ENCODE peak calls at places on chromosomes 3 and 15, in six cellular contexts. One of them, this sample, is unnamed.

GRCh38 chr15:62469874-62470688 is 305.0 kb upstream of the C2CD4B start:
- DNase-seq in Calu3: peak
- DNase-seq in HTR-8/SVneo: no peak
- DNase-seq in activated naive CD8-positive, alpha-beta T cell treated with anti-CD3 and anti-CD28 coated beads, Interleukin-2, amount 50 U/mL, for 24 hours: no peak
- DNase-seq in GM13976: no peak
- DNase-seq in H54: peak
- DNase-seq in this sample: no peak

GRCh38 chr3:17491601-17492000 is 250.8 kb downstream of the TBC1D5 start:
- DNase-seq in HTR-8/SVneo: no peak
- DNase-seq in activated naive CD8-positive, alpha-beta T cell treated with anti-CD3 and anti-CD28 coated beads, Interleukin-2, amount 50 U/mL, for 24 hours: no peak
- DNase-seq in H54: no peak
- DNase-seq in GM13976: no peak
- DNase-seq in Calu3: no peak
- DNase-seq in this sample: no peak

GRCh38 chr3:53807117-53807521 is 39.1 kb downstream of the CHDH start:
- DNase-seq in GM13976: no peak
- DNase-seq in HTR-8/SVneo: no peak
- DNase-seq in H54: no peak
- DNase-seq in Calu3: no peak
- DNase-seq in activated naive CD8-positive, alpha-beta T cell treated with anti-CD3 and anti-CD28 coated beads, Interleukin-2, amount 50 U/mL, for 24 hours: no peak
- DNase-seq in this sample: no peak

GRCh38 chr15:88904808-88905327 is 8.3 kb downstream of the MFGE8 start:
- DNase-seq in activated naive CD8-positive, alpha-beta T cell treated with anti-CD3 and anti-CD28 coated beads, Interleukin-2, amount 50 U/mL, for 24 hours: peak
- DNase-seq in Calu3: peak
- DNase-seq in H54: peak
- DNase-seq in HTR-8/SVneo: peak
- DNase-seq in GM13976: peak
- DNase-seq in this sample: peak

GRCh38 chr15:77790481-77790880 is 157.8 kb upstream of the LINGO1 start:
- DNase-seq in Calu3: no peak
- DNase-seq in HTR-8/SVneo: no peak
- DNase-seq in activated naive CD8-positive, alpha-beta T cell treated with anti-CD3 and anti-CD28 coated beads, Interleukin-2, amount 50 U/mL, for 24 hours: no peak
- DNase-seq in H54: no peak
- DNase-seq in GM13976: no peak
- DNase-seq in this sample: no peak

GRCh38 chr15:60766391-60767128 is 287.6 kb upstream of the ICE2 start:
- DNase-seq in HTR-8/SVneo: no peak
- DNase-seq in GM13976: no peak
- DNase-seq in activated naive CD8-positive, alpha-beta T cell treated with anti-CD3 and anti-CD28 coated beads, Interleukin-2, amount 50 U/mL, for 24 hours: no peak
- DNase-seq in Calu3: no peak
- DNase-seq in H54: no peak
- DNase-seq in this sample: no peak

GRCh38 chr3:37024092-37024491 is 30.8 kb downstream of the MLH1 start:
- DNase-seq in HTR-8/SVneo: peak
- DNase-seq in H54: no peak
- DNase-seq in Calu3: no peak
- DNase-seq in GM13976: peak
- DNase-seq in activated naive CD8-positive, alpha-beta T cell treated with anti-CD3 and anti-CD28 coated beads, Interleukin-2, amount 50 U/mL, for 24 hours: no peak
- DNase-seq in this sample: no peak

GRCh38 chr3:110928016-110928662 is 143.5 kb upstream of the NECTIN3 start:
- DNase-seq in HTR-8/SVneo: no peak
- DNase-seq in GM13976: no peak
- DNase-seq in activated naive CD8-positive, alpha-beta T cell treated with anti-CD3 and anti-CD28 coated beads, Interleukin-2, amount 50 U/mL, for 24 hours: no peak
- DNase-seq in H54: no peak
- DNase-seq in Calu3: no peak
- DNase-seq in this sample: no peak

GRCh38 chr15:88618686-88619085 is 2.5 kb upstream of the AEN start:
- DNase-seq in H54: no peak
- DNase-seq in HTR-8/SVneo: no peak
- DNase-seq in Calu3: no peak
- DNase-seq in GM13976: no peak
- DNase-seq in activated naive CD8-positive, alpha-beta T cell treated with anti-CD3 and anti-CD28 coated beads, Interleukin-2, amount 50 U/mL, for 24 hours: no peak
- DNase-seq in this sample: no peak

GRCh38 chr3:170858599-170858998 is 11.4 kb downstream of the RPL22L1 start:
- DNase-seq in Calu3: no peak
- DNase-seq in H54: no peak
- DNase-seq in activated naive CD8-positive, alpha-beta T cell treated with anti-CD3 and anti-CD28 coated beads, Interleukin-2, amount 50 U/mL, for 24 hours: no peak
- DNase-seq in HTR-8/SVneo: no peak
- DNase-seq in GM13976: no peak
- DNase-seq in this sample: no peak

GRCh38 chr15:36810656-36811449 is 231.4 kb downstream of the CDIN1 start:
- DNase-seq in activated naive CD8-positive, alpha-beta T cell treated with anti-CD3 and anti-CD28 coated beads, Interleukin-2, amount 50 U/mL, for 24 hours: no peak
- DNase-seq in Calu3: no peak
- DNase-seq in H54: no peak
- DNase-seq in GM13976: no peak
- DNase-seq in HTR-8/SVneo: no peak
- DNase-seq in this sample: no peak

GRCh38 chr3:74564560-74564959 is 49.9 kb downstream of the CNTN3 start:
- DNase-seq in activated naive CD8-positive, alpha-beta T cell treated with anti-CD3 and anti-CD28 coated beads, Interleukin-2, amount 50 U/mL, for 24 hours: no peak
- DNase-seq in H54: no peak
- DNase-seq in HTR-8/SVneo: no peak
- DNase-seq in GM13976: no peak
- DNase-seq in Calu3: no peak
- DNase-seq in this sample: no peak

GRCh38 chr3:194993896-194994295 is 277.1 kb downstream of the XXYLT1 start:
- DNase-seq in GM13976: no peak
- DNase-seq in HTR-8/SVneo: no peak
- DNase-seq in H54: no peak
- DNase-seq in activated naive CD8-positive, alpha-beta T cell treated with anti-CD3 and anti-CD28 coated beads, Interleukin-2, amount 50 U/mL, for 24 hours: no peak
- DNase-seq in Calu3: no peak
- DNase-seq in this sample: peak

GRCh38 chr3:10713656-10714055 is 102.4 kb upstream of the SLC6A11 start:
- DNase-seq in HTR-8/SVneo: no peak
- DNase-seq in Calu3: no peak
- DNase-seq in GM13976: no peak
- DNase-seq in activated naive CD8-positive, alpha-beta T cell treated with anti-CD3 and anti-CD28 coated beads, Interleukin-2, amount 50 U/mL, for 24 hours: no peak
- DNase-seq in H54: no peak
- DNase-seq in this sample: no peak

GRCh38 chr3:191343115-191343514 is 12.8 kb upstream of the UTS2B start:
- DNase-seq in activated naive CD8-positive, alpha-beta T cell treated with anti-CD3 and anti-CD28 coated beads, Interleukin-2, amount 50 U/mL, for 24 hours: no peak
- DNase-seq in GM13976: no peak
- DNase-seq in HTR-8/SVneo: no peak
- DNase-seq in H54: no peak
- DNase-seq in Calu3: no peak
- DNase-seq in this sample: no peak

GRCh38 chr3:52121459-52121795 is 32.8 kb downstream of the POC1A start:
- DNase-seq in H54: no peak
- DNase-seq in Calu3: no peak
- DNase-seq in GM13976: peak
- DNase-seq in activated naive CD8-positive, alpha-beta T cell treated with anti-CD3 and anti-CD28 coated beads, Interleukin-2, amount 50 U/mL, for 24 hours: no peak
- DNase-seq in HTR-8/SVneo: no peak
- DNase-seq in this sample: no peak

GRCh38 chr3:139935866-139936817 is 1.2 kb downstream of the CLSTN2 start:
- DNase-seq in H54: no peak
- DNase-seq in Calu3: peak
- DNase-seq in activated naive CD8-positive, alpha-beta T cell treated with anti-CD3 and anti-CD28 coated beads, Interleukin-2, amount 50 U/mL, for 24 hours: no peak
- DNase-seq in HTR-8/SVneo: peak
- DNase-seq in GM13976: peak
- DNase-seq in this sample: peak

GRCh38 chr3:120688121-120688520 is 6.1 kb upstream of the HGD start:
- DNase-seq in activated naive CD8-positive, alpha-beta T cell treated with anti-CD3 and anti-CD28 coated beads, Interleukin-2, amount 50 U/mL, for 24 hours: no peak
- DNase-seq in GM13976: peak
- DNase-seq in Calu3: no peak
- DNase-seq in H54: no peak
- DNase-seq in HTR-8/SVneo: no peak
- DNase-seq in this sample: no peak

GRCh38 chr3:16142350-16143050 is 32.0 kb upstream of the GALNT15 start:
- DNase-seq in HTR-8/SVneo: no peak
- DNase-seq in Calu3: no peak
- DNase-seq in GM13976: no peak
- DNase-seq in activated naive CD8-positive, alpha-beta T cell treated with anti-CD3 and anti-CD28 coated beads, Interleukin-2, amount 50 U/mL, for 24 hours: no peak
- DNase-seq in H54: no peak
- DNase-seq in this sample: no peak

GRCh38 chr15:36814085-36814484 is 234.7 kb downstream of the CDIN1 start:
- DNase-seq in GM13976: no peak
- DNase-seq in activated naive CD8-positive, alpha-beta T cell treated with anti-CD3 and anti-CD28 coated beads, Interleukin-2, amount 50 U/mL, for 24 hours: no peak
- DNase-seq in HTR-8/SVneo: no peak
- DNase-seq in Calu3: no peak
- DNase-seq in H54: no peak
- DNase-seq in this sample: no peak

GRCh38 chr3:14237431-14237830 is 58.8 kb downstream of the LSM3 start:
- DNase-seq in HTR-8/SVneo: no peak
- DNase-seq in activated naive CD8-positive, alpha-beta T cell treated with anti-CD3 and anti-CD28 coated beads, Interleukin-2, amount 50 U/mL, for 24 hours: no peak
- DNase-seq in H54: no peak
- DNase-seq in Calu3: no peak
- DNase-seq in GM13976: no peak
- DNase-seq in this sample: peak

GRCh38 chr15:98582900-98583554 is 65.3 kb upstream of the IGF1R start:
- DNase-seq in Calu3: no peak
- DNase-seq in activated naive CD8-positive, alpha-beta T cell treated with anti-CD3 and anti-CD28 coated beads, Interleukin-2, amount 50 U/mL, for 24 hours: no peak
- DNase-seq in HTR-8/SVneo: no peak
- DNase-seq in GM13976: no peak
- DNase-seq in H54: no peak
- DNase-seq in this sample: no peak

GRCh38 chr3:11509175-11510000 is 134.3 kb downstream of the VGLL4 start:
- DNase-seq in GM13976: no peak
- DNase-seq in H54: peak
- DNase-seq in HTR-8/SVneo: no peak
- DNase-seq in activated naive CD8-positive, alpha-beta T cell treated with anti-CD3 and anti-CD28 coated beads, Interleukin-2, amount 50 U/mL, for 24 hours: no peak
- DNase-seq in Calu3: peak
- DNase-seq in this sample: peak

GRCh38 chr15:98776607-98777281 is 128.4 kb downstream of the IGF1R start:
- DNase-seq in H54: no peak
- DNase-seq in activated naive CD8-positive, alpha-beta T cell treated with anti-CD3 and anti-CD28 coated beads, Interleukin-2, amount 50 U/mL, for 24 hours: no peak
- DNase-seq in Calu3: no peak
- DNase-seq in GM13976: peak
- DNase-seq in HTR-8/SVneo: no peak
- DNase-seq in this sample: no peak

GRCh38 chr3:11596387-11596786 is 47.3 kb downstream of the VGLL4 start:
- DNase-seq in HTR-8/SVneo: no peak
- DNase-seq in GM13976: no peak
- DNase-seq in activated naive CD8-positive, alpha-beta T cell treated with anti-CD3 and anti-CD28 coated beads, Interleukin-2, amount 50 U/mL, for 24 hours: no peak
- DNase-seq in Calu3: no peak
- DNase-seq in H54: no peak
- DNase-seq in this sample: no peak

GRCh38 chr3:195906865-195907729 is 1.3 kb downstream of the TNK2 start:
- DNase-seq in activated naive CD8-positive, alpha-beta T cell treated with anti-CD3 and anti-CD28 coated beads, Interleukin-2, amount 50 U/mL, for 24 hours: peak
- DNase-seq in Calu3: peak
- DNase-seq in GM13976: peak
- DNase-seq in H54: no peak
- DNase-seq in HTR-8/SVneo: no peak
- DNase-seq in this sample: peak

GRCh38 chr15:82047493-82048446 is 2.0 kb upstream of the MEX3B start:
- DNase-seq in GM13976: no peak
- DNase-seq in Calu3: no peak
- DNase-seq in H54: no peak
- DNase-seq in activated naive CD8-positive, alpha-beta T cell treated with anti-CD3 and anti-CD28 coated beads, Interleukin-2, amount 50 U/mL, for 24 hours: peak
- DNase-seq in HTR-8/SVneo: no peak
- DNase-seq in this sample: no peak

GRCh38 chr15:57541805-57542504 is 49.7 kb upstream of the MYZAP start:
- DNase-seq in GM13976: peak
- DNase-seq in HTR-8/SVneo: peak
- DNase-seq in activated naive CD8-positive, alpha-beta T cell treated with anti-CD3 and anti-CD28 coated beads, Interleukin-2, amount 50 U/mL, for 24 hours: peak
- DNase-seq in H54: peak
- DNase-seq in Calu3: peak
- DNase-seq in this sample: peak

GRCh38 chr3:123076112-123076495 is 9.3 kb downstream of the PDIA5 start:
- DNase-seq in HTR-8/SVneo: no peak
- DNase-seq in Calu3: no peak
- DNase-seq in activated naive CD8-positive, alpha-beta T cell treated with anti-CD3 and anti-CD28 coated beads, Interleukin-2, amount 50 U/mL, for 24 hours: no peak
- DNase-seq in H54: no peak
- DNase-seq in GM13976: no peak
- DNase-seq in this sample: no peak

GRCh38 chr3:19811689-19812088 is 122.3 kb downstream of the EFHB start:
- DNase-seq in H54: no peak
- DNase-seq in Calu3: no peak
- DNase-seq in HTR-8/SVneo: no peak
- DNase-seq in GM13976: no peak
- DNase-seq in activated naive CD8-positive, alpha-beta T cell treated with anti-CD3 and anti-CD28 coated beads, Interleukin-2, amount 50 U/mL, for 24 hours: no peak
- DNase-seq in this sample: no peak

GRCh38 chr3:134002326-134002725 is 27.4 kb downstream of the SLCO2A1 start:
- DNase-seq in HTR-8/SVneo: no peak
- DNase-seq in activated naive CD8-positive, alpha-beta T cell treated with anti-CD3 and anti-CD28 coated beads, Interleukin-2, amount 50 U/mL, for 24 hours: no peak
- DNase-seq in H54: no peak
- DNase-seq in Calu3: no peak
- DNase-seq in GM13976: no peak
- DNase-seq in this sample: no peak

GRCh38 chr15:60720084-60720483 is 241.1 kb upstream of the ICE2 start:
- DNase-seq in H54: no peak
- DNase-seq in HTR-8/SVneo: no peak
- DNase-seq in activated naive CD8-positive, alpha-beta T cell treated with anti-CD3 and anti-CD28 coated beads, Interleukin-2, amount 50 U/mL, for 24 hours: no peak
- DNase-seq in Calu3: no peak
- DNase-seq in GM13976: no peak
- DNase-seq in this sample: no peak

GRCh38 chr3:178067721-178068120 is 468.5 kb upstream of the KCNMB2 start:
- DNase-seq in H54: no peak
- DNase-seq in HTR-8/SVneo: no peak
- DNase-seq in GM13976: no peak
- DNase-seq in activated naive CD8-positive, alpha-beta T cell treated with anti-CD3 and anti-CD28 coated beads, Interleukin-2, amount 50 U/mL, for 24 hours: no peak
- DNase-seq in Calu3: no peak
- DNase-seq in this sample: no peak

GRCh38 chr3:14286887-14287496 is 108.4 kb downstream of the LSM3 start:
- DNase-seq in HTR-8/SVneo: no peak
- DNase-seq in activated naive CD8-positive, alpha-beta T cell treated with anti-CD3 and anti-CD28 coated beads, Interleukin-2, amount 50 U/mL, for 24 hours: no peak
- DNase-seq in H54: no peak
- DNase-seq in GM13976: no peak
- DNase-seq in Calu3: no peak
- DNase-seq in this sample: no peak

GRCh38 chr3:9809239-9809614 is 835 bp upstream of the TTLL3 start:
- DNase-seq in activated naive CD8-positive, alpha-beta T cell treated with anti-CD3 and anti-CD28 coated beads, Interleukin-2, amount 50 U/mL, for 24 hours: peak
- DNase-seq in GM13976: no peak
- DNase-seq in HTR-8/SVneo: no peak
- DNase-seq in H54: no peak
- DNase-seq in Calu3: peak
- DNase-seq in this sample: peak